ENCODE peak calls at places on chromosome 10, in four cellular contexts. B is IMR-90, P is endothelial cell of umbilical vein, F is K562. T is an unnamed sample. For H3K9me1, the result is how much of the 10 kb centered on the place peaks cover.

GRCh38 chr10:114023198-114023597 is 20.5 kb upstream of the ADRB1 start:
- DNase-seq in B (peak), P (no peak), F (no peak), T (no peak)

GRCh38 chr10:61248013-61248412 is 205.2 kb downstream of the TMEM26 start:
- DNase-seq in B (no peak), P (no peak), F (no peak), T (no peak)

GRCh38 chr10:43136995-43137700 is 1.1 kb upstream of the CSGALNACT2 start:
- DNase-seq in B (peak), P (no peak), F (no peak), T (no peak)

GRCh38 chr10:110794808-110795207 is 76.9 kb upstream of the PDCD4 start:
- DNase-seq in B (no peak), P (no peak), F (no peak), T (no peak)

GRCh38 chr10:90193240-90193985 is 492.0 kb downstream of the KIF20B start:
- DNase-seq in B (peak), P (no peak), F (no peak), T (no peak)

GRCh38 chr10:79608505-79609375 is 2.0 kb upstream of the SFTPA1 start:
- DNase-seq in B (peak), P (peak), F (peak), T (no peak)

GRCh38 chr10:43239756-43240155 is 27.1 kb downstream of the RASGEF1A start:
- DNase-seq in B (no peak), P (no peak), F (no peak), T (no peak)

GRCh38 chr10:27513451-27514191 is 9.5 kb downstream of the RAB18 start:
- DNase-seq in B (peak), P (peak), F (no peak), T (no peak)

GRCh38 chr10:92785118-92785517 is 63.2 kb upstream of the EXOC6 start:
- DNase-seq in B (no peak), P (no peak), F (no peak), T (no peak)

GRCh38 chr10:79403441-79404230 is 41.8 kb downstream of the ZCCHC24 start:
- DNase-seq in B (no peak), P (peak), F (no peak), T (no peak)

GRCh38 chr10:72466018-72466417 is 111.3 kb upstream of the DNAJB12 start:
- DNase-seq in B (peak), P (no peak), F (peak), T (no peak)

GRCh38 chr10:85648279-85648754 is 718.3 kb downstream of the GRID1 start:
- DNase-seq in B (no peak), P (no peak), F (no peak), T (no peak)

GRCh38 chr10:91681361-91682276 is 48.7 kb upstream of the PPP1R3C start:
- DNase-seq in B (no peak), P (no peak), F (peak), T (no peak)

GRCh38 chr10:123991622-123992570 is 100.3 kb upstream of the CPXM2 start:
- DNase-seq in B (no peak), P (no peak), F (no peak), T (no peak)

GRCh38 chr10:129956902-129957673 is 7.0 kb downstream of the EBF3 start:
- DNase-seq in B (no peak), P (no peak), F (no peak), T (no peak)

GRCh38 chr10:125521721-125522680 is 161.0 kb downstream of the TEX36 start:
- DNase-seq in B (no peak), P (no peak), F (peak), T (no peak)

GRCh38 chr10:120369831-120370230 is 87.2 kb upstream of the PLPP4 start:
- DNase-seq in B (no peak), P (no peak), F (no peak), T (no peak)

GRCh38 chr10:27285093-27285492 is 44.5 kb upstream of the ACBD5 start:
- DNase-seq in B (peak), P (peak), F (peak), T (no peak)

GRCh38 chr10:30818854-30819253 is 189.3 kb upstream of the LYZL2 start:
- DNase-seq in B (no peak), P (no peak), F (no peak), T (no peak)

GRCh38 chr10:99982728-99983127 is 27.0 kb downstream of the DNMBP start:
- DNase-seq in B (no peak), P (no peak), F (no peak), T (no peak)

GRCh38 chr10:88582806-88583583 is at the start of gene RNLS:
- DNase-seq in B (peak), P (peak), F (peak), T (no peak)

GRCh38 chr10:75611081-75611971 is 179.9 kb downstream of the LRMDA start:
- DNase-seq in B (no peak), P (no peak), F (no peak), T (no peak)

GRCh38 chr10:84354623-84355022 is 26.2 kb downstream of the CCSER2 start:
- DNase-seq in B (no peak), P (no peak), F (no peak), T (no peak)

GRCh38 chr10:110002801-110003523 is 4.8 kb upstream of the ADD3 start:
- DNase-seq in B (no peak), P (no peak), F (no peak), T (no peak)

GRCh38 chr10:131231965-131232541 is 79.5 kb downstream of the TCERG1L start:
- DNase-seq in B (no peak), P (no peak), F (no peak), T (no peak)

GRCh38 chr10:66550351-66550750 is 375.5 kb upstream of the LRRTM3 start:
- DNase-seq in B (no peak), P (no peak), F (no peak), T (no peak)

GRCh38 chr10:110410329-110411046 is 87.2 kb upstream of the DUSP5 start:
- DNase-seq in B (peak), P (peak), F (no peak), T (peak)

GRCh38 chr10:113524539-113525490 is 28.0 kb upstream of the HABP2 start:
- DNase-seq in B (no peak), P (no peak), F (no peak), T (no peak)

GRCh38 chr10:82757907-82758306 is 882.9 kb downstream of the NRG3 start:
- DNase-seq in B (no peak), P (no peak), F (no peak), T (no peak)

GRCh38 chr10:20879136-20879535 is 18.0 kb downstream of the NEBL start:
- DNase-seq in B (no peak), P (no peak), F (no peak), T (no peak)

GRCh38 chr10:57513637-57514036 is 754.1 kb downstream of the IPMK start:
- DNase-seq in B (no peak), P (no peak), F (no peak), T (no peak)

GRCh38 chr10:125494631-125495239 is 188.2 kb downstream of the TEX36 start:
- DNase-seq in B (no peak), P (no peak), F (no peak), T (no peak)

GRCh38 chr10:15745748-15746147 is 26.0 kb upstream of the ITGA8 start:
- DNase-seq in B (peak), P (no peak), F (no peak), T (no peak)

GRCh38 chr10:120221873-120222485 is 235.0 kb upstream of the PLPP4 start:
- DNase-seq in B (no peak), P (peak), F (peak), T (peak)

GRCh38 chr10:76998451-76998850 is 639.2 kb downstream of the KCNMA1 start:
- DNase-seq in B (no peak), P (no peak), F (no peak), T (no peak)

GRCh38 chr10:17073720-17074547 is 55.7 kb downstream of the CUBN start:
- DNase-seq in B (no peak), P (no peak), F (no peak), T (no peak)
- H3K4me2 ChIP-seq in B (no peak), P (no peak), F (no peak), T (peak)

GRCh38 chr10:3126741-3127342 is 45.7 kb downstream of the PITRM1 start:
- DNase-seq in B (no peak), P (no peak), F (no peak), T (peak)
- H3K9me1 ChIP-seq in B (under half), P (under half), F (under half), T (under half)

GRCh38 chr10:35372329-35372728 is 36.0 kb downstream of the CCNY start:
- DNase-seq in B (no peak), P (peak), F (no peak), T (no peak)
- H3K4me2 ChIP-seq in B (no peak), P (no peak), F (no peak), T (peak)

GRCh38 chr10:614341-614664 is 75.2 kb downstream of the DIP2C start:
- DNase-seq in B (no peak), P (no peak), F (no peak), T (no peak)

GRCh38 chr10:615583-616152 is 73.8 kb downstream of the DIP2C start:
- DNase-seq in B (peak), P (no peak), F (no peak), T (no peak)

GRCh38 chr10:613661-614340 is 75.7 kb downstream of the DIP2C start:
- DNase-seq in B (no peak), P (no peak), F (no peak), T (no peak)

GRCh38 chr10:613217-613616 is 76.3 kb downstream of the DIP2C start:
- DNase-seq in B (no peak), P (no peak), F (no peak), T (no peak)

DNA sequence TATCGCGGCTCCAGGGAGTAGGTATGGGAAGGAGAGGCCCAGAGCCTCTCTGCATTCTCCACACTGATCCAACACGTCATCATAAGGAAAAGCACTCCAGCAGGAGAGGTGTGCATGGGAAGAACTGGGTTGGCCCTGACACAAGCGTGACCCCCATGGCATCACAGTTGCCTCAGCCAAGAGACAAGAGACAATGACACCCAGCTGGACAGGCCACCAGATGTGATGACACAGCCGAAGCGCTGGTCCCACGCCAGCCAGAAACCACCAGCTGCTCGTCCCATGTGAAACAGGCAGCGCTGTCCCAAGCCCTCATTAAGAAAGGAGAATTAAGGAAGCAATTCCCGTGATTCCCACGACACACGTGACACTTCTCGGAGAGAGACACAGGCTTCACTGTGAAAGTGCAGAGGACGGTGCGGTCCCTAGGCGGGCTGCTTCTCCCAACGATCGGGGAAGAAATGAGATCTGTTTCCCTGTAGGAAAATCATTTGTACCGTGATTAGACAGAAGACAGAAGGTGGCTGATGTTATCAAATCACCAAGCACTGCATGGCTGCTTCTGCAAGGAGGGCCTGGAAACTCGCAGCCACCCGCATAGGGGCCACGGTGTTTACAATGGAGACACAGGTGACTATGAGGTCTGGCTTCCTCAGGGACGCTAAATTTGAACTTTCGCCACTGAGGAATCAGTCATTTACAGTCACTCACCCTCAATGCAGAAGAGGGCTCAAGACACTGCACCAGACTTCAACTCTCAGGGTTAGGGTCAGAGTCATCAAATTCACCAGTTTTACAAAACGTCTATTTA is 74.5 kb downstream of the DIP2C start:
- DNase-seq in B (peak), P (no peak), F (no peak), T (no peak)
- H3K9me1 ChIP-seq in B (half or more), P (under half), F (under half), T (under half)

GRCh38 chr10:69337312-69338132 is 59.2 kb downstream of the HK1 start:
- DNase-seq in B (peak), P (peak), F (no peak), T (no peak)
- H3K4me2 ChIP-seq in B (peak), P (peak), F (peak), T (peak)